ENCODE peak calls at places on chromosomes 3 and 15, in eight cellular contexts. One of them, this sample, is unnamed.

GRCh38 chr15:73239564-73240208 is 129.1 kb downstream of the HCN4 start:
- DNase-seq in stimulated activated CD4-positive, alpha-beta T cell treated with anti-CD3 and anti-CD28 coated beads, TNF-alpha, amount 100 ng/mL, for 48 hours: no peak
- DNase-seq in colonic mucosa: no peak
- DNase-seq in T47D: peak
- DNase-seq in activated CD4-positive, alpha-beta T cell treated with anti-CD3 and anti-CD28 coated beads for 48 hours: no peak
- DNase-seq in NCI-H510A: no peak
- DNase-seq in stimulated activated CD8-positive, alpha-beta memory T cell treated with anti-CD3 and anti-CD28 coated beads, Interleukin-4, amount 100 ng/mL, for 24 hours: no peak
- DNase-seq in cardiac septum: no peak
- DNase-seq in this sample: no peak

GRCh38 chr3:155385896-155386295 is 92.4 kb upstream of the STRIT1 start:
- DNase-seq in stimulated activated CD4-positive, alpha-beta T cell treated with anti-CD3 and anti-CD28 coated beads, TNF-alpha, amount 100 ng/mL, for 48 hours: no peak
- DNase-seq in colonic mucosa: no peak
- DNase-seq in T47D: no peak
- DNase-seq in activated CD4-positive, alpha-beta T cell treated with anti-CD3 and anti-CD28 coated beads for 48 hours: no peak
- DNase-seq in NCI-H510A: no peak
- DNase-seq in stimulated activated CD8-positive, alpha-beta memory T cell treated with anti-CD3 and anti-CD28 coated beads, Interleukin-4, amount 100 ng/mL, for 24 hours: no peak
- DNase-seq in cardiac septum: no peak
- DNase-seq in this sample: no peak

GRCh38 chr15:68097029-68097428 is 42.9 kb downstream of the PIAS1 start:
- DNase-seq in stimulated activated CD4-positive, alpha-beta T cell treated with anti-CD3 and anti-CD28 coated beads, TNF-alpha, amount 100 ng/mL, for 48 hours: no peak
- DNase-seq in colonic mucosa: no peak
- DNase-seq in T47D: no peak
- DNase-seq in activated CD4-positive, alpha-beta T cell treated with anti-CD3 and anti-CD28 coated beads for 48 hours: no peak
- DNase-seq in NCI-H510A: no peak
- DNase-seq in stimulated activated CD8-positive, alpha-beta memory T cell treated with anti-CD3 and anti-CD28 coated beads, Interleukin-4, amount 100 ng/mL, for 24 hours: no peak
- DNase-seq in cardiac septum: no peak
- DNase-seq in this sample: no peak

GRCh38 chr3:196754215-196754937 is 14.7 kb downstream of the PAK2 start:
- DNase-seq in stimulated activated CD4-positive, alpha-beta T cell treated with anti-CD3 and anti-CD28 coated beads, TNF-alpha, amount 100 ng/mL, for 48 hours: no peak
- DNase-seq in colonic mucosa: peak
- DNase-seq in T47D: peak
- DNase-seq in activated CD4-positive, alpha-beta T cell treated with anti-CD3 and anti-CD28 coated beads for 48 hours: no peak
- DNase-seq in NCI-H510A: no peak
- DNase-seq in stimulated activated CD8-positive, alpha-beta memory T cell treated with anti-CD3 and anti-CD28 coated beads, Interleukin-4, amount 100 ng/mL, for 24 hours: no peak
- DNase-seq in cardiac septum: no peak
- DNase-seq in this sample: no peak

GRCh38 chr15:88871313-88871712 is 24.0 kb downstream of the HAPLN3 start:
- DNase-seq in stimulated activated CD4-positive, alpha-beta T cell treated with anti-CD3 and anti-CD28 coated beads, TNF-alpha, amount 100 ng/mL, for 48 hours: no peak
- DNase-seq in colonic mucosa: no peak
- DNase-seq in T47D: no peak
- DNase-seq in activated CD4-positive, alpha-beta T cell treated with anti-CD3 and anti-CD28 coated beads for 48 hours: no peak
- DNase-seq in NCI-H510A: no peak
- DNase-seq in stimulated activated CD8-positive, alpha-beta memory T cell treated with anti-CD3 and anti-CD28 coated beads, Interleukin-4, amount 100 ng/mL, for 24 hours: no peak
- DNase-seq in cardiac septum: no peak
- DNase-seq in this sample: no peak

GRCh38 chr3:154971341-154971740 is 108.8 kb upstream of the MME start:
- DNase-seq in stimulated activated CD4-positive, alpha-beta T cell treated with anti-CD3 and anti-CD28 coated beads, TNF-alpha, amount 100 ng/mL, for 48 hours: no peak
- DNase-seq in colonic mucosa: no peak
- DNase-seq in T47D: no peak
- DNase-seq in activated CD4-positive, alpha-beta T cell treated with anti-CD3 and anti-CD28 coated beads for 48 hours: no peak
- DNase-seq in NCI-H510A: no peak
- DNase-seq in stimulated activated CD8-positive, alpha-beta memory T cell treated with anti-CD3 and anti-CD28 coated beads, Interleukin-4, amount 100 ng/mL, for 24 hours: no peak
- DNase-seq in cardiac septum: no peak
- DNase-seq in this sample: no peak

GRCh38 chr3:183698760-183699159 is 1.2 kb downstream of the YEATS2 start:
- DNase-seq in stimulated activated CD4-positive, alpha-beta T cell treated with anti-CD3 and anti-CD28 coated beads, TNF-alpha, amount 100 ng/mL, for 48 hours: no peak
- DNase-seq in colonic mucosa: peak
- DNase-seq in T47D: peak
- DNase-seq in activated CD4-positive, alpha-beta T cell treated with anti-CD3 and anti-CD28 coated beads for 48 hours: no peak
- DNase-seq in NCI-H510A: no peak
- DNase-seq in stimulated activated CD8-positive, alpha-beta memory T cell treated with anti-CD3 and anti-CD28 coated beads, Interleukin-4, amount 100 ng/mL, for 24 hours: no peak
- DNase-seq in cardiac septum: no peak
- DNase-seq in this sample: no peak

GRCh38 chr3:39317571-39318169 is 11.8 kb upstream of the CCR8 start:
- DNase-seq in stimulated activated CD4-positive, alpha-beta T cell treated with anti-CD3 and anti-CD28 coated beads, TNF-alpha, amount 100 ng/mL, for 48 hours: no peak
- DNase-seq in colonic mucosa: peak
- DNase-seq in T47D: no peak
- DNase-seq in activated CD4-positive, alpha-beta T cell treated with anti-CD3 and anti-CD28 coated beads for 48 hours: no peak
- DNase-seq in NCI-H510A: no peak
- DNase-seq in stimulated activated CD8-positive, alpha-beta memory T cell treated with anti-CD3 and anti-CD28 coated beads, Interleukin-4, amount 100 ng/mL, for 24 hours: no peak
- DNase-seq in cardiac septum: no peak
- DNase-seq in this sample: no peak

GRCh38 chr15:63035977-63036376 is 6.6 kb upstream of the TPM1 start:
- DNase-seq in stimulated activated CD4-positive, alpha-beta T cell treated with anti-CD3 and anti-CD28 coated beads, TNF-alpha, amount 100 ng/mL, for 48 hours: no peak
- DNase-seq in colonic mucosa: no peak
- DNase-seq in T47D: peak
- DNase-seq in activated CD4-positive, alpha-beta T cell treated with anti-CD3 and anti-CD28 coated beads for 48 hours: no peak
- DNase-seq in NCI-H510A: no peak
- DNase-seq in stimulated activated CD8-positive, alpha-beta memory T cell treated with anti-CD3 and anti-CD28 coated beads, Interleukin-4, amount 100 ng/mL, for 24 hours: no peak
- DNase-seq in cardiac septum: no peak
- DNase-seq in this sample: no peak

GRCh38 chr3:23203651-23204111 is 554 bp downstream of the UBE2E2 start:
- DNase-seq in stimulated activated CD4-positive, alpha-beta T cell treated with anti-CD3 and anti-CD28 coated beads, TNF-alpha, amount 100 ng/mL, for 48 hours: no peak
- DNase-seq in colonic mucosa: peak
- DNase-seq in T47D: no peak
- DNase-seq in activated CD4-positive, alpha-beta T cell treated with anti-CD3 and anti-CD28 coated beads for 48 hours: peak
- DNase-seq in NCI-H510A: no peak
- DNase-seq in stimulated activated CD8-positive, alpha-beta memory T cell treated with anti-CD3 and anti-CD28 coated beads, Interleukin-4, amount 100 ng/mL, for 24 hours: no peak
- DNase-seq in cardiac septum: no peak
- DNase-seq in this sample: no peak

GRCh38 chr15:89052474-89052873 is 35.8 kb upstream of the ABHD2 start:
- DNase-seq in stimulated activated CD4-positive, alpha-beta T cell treated with anti-CD3 and anti-CD28 coated beads, TNF-alpha, amount 100 ng/mL, for 48 hours: no peak
- DNase-seq in colonic mucosa: no peak
- DNase-seq in T47D: no peak
- DNase-seq in activated CD4-positive, alpha-beta T cell treated with anti-CD3 and anti-CD28 coated beads for 48 hours: no peak
- DNase-seq in NCI-H510A: no peak
- DNase-seq in stimulated activated CD8-positive, alpha-beta memory T cell treated with anti-CD3 and anti-CD28 coated beads, Interleukin-4, amount 100 ng/mL, for 24 hours: no peak
- DNase-seq in cardiac septum: no peak
- DNase-seq in this sample: no peak

GRCh38 chr3:63654246-63654645 is 1.8 kb downstream of the SNTN start:
- DNase-seq in stimulated activated CD4-positive, alpha-beta T cell treated with anti-CD3 and anti-CD28 coated beads, TNF-alpha, amount 100 ng/mL, for 48 hours: no peak
- DNase-seq in colonic mucosa: no peak
- DNase-seq in T47D: no peak
- DNase-seq in activated CD4-positive, alpha-beta T cell treated with anti-CD3 and anti-CD28 coated beads for 48 hours: no peak
- DNase-seq in NCI-H510A: no peak
- DNase-seq in stimulated activated CD8-positive, alpha-beta memory T cell treated with anti-CD3 and anti-CD28 coated beads, Interleukin-4, amount 100 ng/mL, for 24 hours: no peak
- DNase-seq in cardiac septum: no peak
- DNase-seq in this sample: no peak

GRCh38 chr3:197394464-197395321 is 96.3 kb upstream of the DLG1 start:
- DNase-seq in stimulated activated CD4-positive, alpha-beta T cell treated with anti-CD3 and anti-CD28 coated beads, TNF-alpha, amount 100 ng/mL, for 48 hours: peak
- DNase-seq in colonic mucosa: no peak
- DNase-seq in T47D: peak
- DNase-seq in activated CD4-positive, alpha-beta T cell treated with anti-CD3 and anti-CD28 coated beads for 48 hours: peak
- DNase-seq in NCI-H510A: no peak
- DNase-seq in stimulated activated CD8-positive, alpha-beta memory T cell treated with anti-CD3 and anti-CD28 coated beads, Interleukin-4, amount 100 ng/mL, for 24 hours: peak
- DNase-seq in cardiac septum: peak
- DNase-seq in this sample: no peak

GRCh38 chr3:190581041-190581501 is 67.2 kb downstream of the IL1RAP start:
- DNase-seq in stimulated activated CD4-positive, alpha-beta T cell treated with anti-CD3 and anti-CD28 coated beads, TNF-alpha, amount 100 ng/mL, for 48 hours: no peak
- DNase-seq in colonic mucosa: no peak
- DNase-seq in T47D: no peak
- DNase-seq in activated CD4-positive, alpha-beta T cell treated with anti-CD3 and anti-CD28 coated beads for 48 hours: no peak
- DNase-seq in NCI-H510A: no peak
- DNase-seq in stimulated activated CD8-positive, alpha-beta memory T cell treated with anti-CD3 and anti-CD28 coated beads, Interleukin-4, amount 100 ng/mL, for 24 hours: no peak
- DNase-seq in cardiac septum: no peak
- DNase-seq in this sample: no peak

GRCh38 chr15:101266034-101266433 is 11.3 kb downstream of the SELENOS start:
- DNase-seq in stimulated activated CD4-positive, alpha-beta T cell treated with anti-CD3 and anti-CD28 coated beads, TNF-alpha, amount 100 ng/mL, for 48 hours: no peak
- DNase-seq in colonic mucosa: no peak
- DNase-seq in T47D: no peak
- DNase-seq in activated CD4-positive, alpha-beta T cell treated with anti-CD3 and anti-CD28 coated beads for 48 hours: no peak
- DNase-seq in NCI-H510A: no peak
- DNase-seq in stimulated activated CD8-positive, alpha-beta memory T cell treated with anti-CD3 and anti-CD28 coated beads, Interleukin-4, amount 100 ng/mL, for 24 hours: no peak
- DNase-seq in cardiac septum: no peak
- DNase-seq in this sample: no peak

GRCh38 chr3:47540281-47540680 is 26.8 kb upstream of the ELP6 start:
- DNase-seq in stimulated activated CD4-positive, alpha-beta T cell treated with anti-CD3 and anti-CD28 coated beads, TNF-alpha, amount 100 ng/mL, for 48 hours: no peak
- DNase-seq in colonic mucosa: no peak
- DNase-seq in T47D: no peak
- DNase-seq in activated CD4-positive, alpha-beta T cell treated with anti-CD3 and anti-CD28 coated beads for 48 hours: no peak
- DNase-seq in NCI-H510A: no peak
- DNase-seq in stimulated activated CD8-positive, alpha-beta memory T cell treated with anti-CD3 and anti-CD28 coated beads, Interleukin-4, amount 100 ng/mL, for 24 hours: no peak
- DNase-seq in cardiac septum: no peak
- DNase-seq in this sample: no peak

GRCh38 chr3:3664916-3665315 is 134.3 kb upstream of the LRRN1 start:
- DNase-seq in stimulated activated CD4-positive, alpha-beta T cell treated with anti-CD3 and anti-CD28 coated beads, TNF-alpha, amount 100 ng/mL, for 48 hours: no peak
- DNase-seq in colonic mucosa: no peak
- DNase-seq in T47D: no peak
- DNase-seq in activated CD4-positive, alpha-beta T cell treated with anti-CD3 and anti-CD28 coated beads for 48 hours: no peak
- DNase-seq in NCI-H510A: no peak
- DNase-seq in stimulated activated CD8-positive, alpha-beta memory T cell treated with anti-CD3 and anti-CD28 coated beads, Interleukin-4, amount 100 ng/mL, for 24 hours: no peak
- DNase-seq in cardiac septum: no peak
- DNase-seq in this sample: no peak

GRCh38 chr15:31271706-31272557 is 54.7 kb upstream of the KLF13 start:
- DNase-seq in stimulated activated CD4-positive, alpha-beta T cell treated with anti-CD3 and anti-CD28 coated beads, TNF-alpha, amount 100 ng/mL, for 48 hours: no peak
- DNase-seq in colonic mucosa: no peak
- DNase-seq in T47D: no peak
- DNase-seq in activated CD4-positive, alpha-beta T cell treated with anti-CD3 and anti-CD28 coated beads for 48 hours: no peak
- DNase-seq in NCI-H510A: no peak
- DNase-seq in stimulated activated CD8-positive, alpha-beta memory T cell treated with anti-CD3 and anti-CD28 coated beads, Interleukin-4, amount 100 ng/mL, for 24 hours: no peak
- DNase-seq in cardiac septum: peak
- DNase-seq in this sample: no peak

GRCh38 chr15:82159922-82160321 is 102.6 kb downstream of the EFL1 start:
- DNase-seq in stimulated activated CD4-positive, alpha-beta T cell treated with anti-CD3 and anti-CD28 coated beads, TNF-alpha, amount 100 ng/mL, for 48 hours: no peak
- DNase-seq in colonic mucosa: no peak
- DNase-seq in T47D: no peak
- DNase-seq in activated CD4-positive, alpha-beta T cell treated with anti-CD3 and anti-CD28 coated beads for 48 hours: no peak
- DNase-seq in NCI-H510A: no peak
- DNase-seq in stimulated activated CD8-positive, alpha-beta memory T cell treated with anti-CD3 and anti-CD28 coated beads, Interleukin-4, amount 100 ng/mL, for 24 hours: no peak
- DNase-seq in cardiac septum: no peak
- DNase-seq in this sample: no peak

GRCh38 chr3:124563376-124563775 is 166.9 kb upstream of the UMPS start:
- DNase-seq in stimulated activated CD4-positive, alpha-beta T cell treated with anti-CD3 and anti-CD28 coated beads, TNF-alpha, amount 100 ng/mL, for 48 hours: no peak
- DNase-seq in colonic mucosa: no peak
- DNase-seq in T47D: no peak
- DNase-seq in activated CD4-positive, alpha-beta T cell treated with anti-CD3 and anti-CD28 coated beads for 48 hours: no peak
- DNase-seq in NCI-H510A: no peak
- DNase-seq in stimulated activated CD8-positive, alpha-beta memory T cell treated with anti-CD3 and anti-CD28 coated beads, Interleukin-4, amount 100 ng/mL, for 24 hours: no peak
- DNase-seq in cardiac septum: no peak
- DNase-seq in this sample: no peak

GRCh38 chr15:69403611-69404010 is 10.5 kb upstream of the KIF23 start:
- DNase-seq in stimulated activated CD4-positive, alpha-beta T cell treated with anti-CD3 and anti-CD28 coated beads, TNF-alpha, amount 100 ng/mL, for 48 hours: no peak
- DNase-seq in colonic mucosa: no peak
- DNase-seq in T47D: no peak
- DNase-seq in activated CD4-positive, alpha-beta T cell treated with anti-CD3 and anti-CD28 coated beads for 48 hours: no peak
- DNase-seq in NCI-H510A: no peak
- DNase-seq in stimulated activated CD8-positive, alpha-beta memory T cell treated with anti-CD3 and anti-CD28 coated beads, Interleukin-4, amount 100 ng/mL, for 24 hours: no peak
- DNase-seq in cardiac septum: no peak
- DNase-seq in this sample: no peak

GRCh38 chr15:33211409-33211808 is 16.9 kb upstream of the FMN1 start:
- DNase-seq in stimulated activated CD4-positive, alpha-beta T cell treated with anti-CD3 and anti-CD28 coated beads, TNF-alpha, amount 100 ng/mL, for 48 hours: no peak
- DNase-seq in colonic mucosa: peak
- DNase-seq in T47D: no peak
- DNase-seq in activated CD4-positive, alpha-beta T cell treated with anti-CD3 and anti-CD28 coated beads for 48 hours: no peak
- DNase-seq in NCI-H510A: no peak
- DNase-seq in stimulated activated CD8-positive, alpha-beta memory T cell treated with anti-CD3 and anti-CD28 coated beads, Interleukin-4, amount 100 ng/mL, for 24 hours: no peak
- DNase-seq in cardiac septum: no peak
- DNase-seq in this sample: no peak

GRCh38 chr15:68821898-68822380 is 1.2 kb upstream of the ANP32A start:
- DNase-seq in stimulated activated CD4-positive, alpha-beta T cell treated with anti-CD3 and anti-CD28 coated beads, TNF-alpha, amount 100 ng/mL, for 48 hours: no peak
- DNase-seq in colonic mucosa: peak
- DNase-seq in T47D: peak
- DNase-seq in activated CD4-positive, alpha-beta T cell treated with anti-CD3 and anti-CD28 coated beads for 48 hours: peak
- DNase-seq in NCI-H510A: no peak
- DNase-seq in stimulated activated CD8-positive, alpha-beta memory T cell treated with anti-CD3 and anti-CD28 coated beads, Interleukin-4, amount 100 ng/mL, for 24 hours: no peak
- DNase-seq in cardiac septum: no peak
- DNase-seq in this sample: no peak

GRCh38 chr3:130933801-130934345 is 40.0 kb downstream of the ATP2C1 start:
- DNase-seq in stimulated activated CD4-positive, alpha-beta T cell treated with anti-CD3 and anti-CD28 coated beads, TNF-alpha, amount 100 ng/mL, for 48 hours: no peak
- DNase-seq in colonic mucosa: no peak
- DNase-seq in T47D: no peak
- DNase-seq in activated CD4-positive, alpha-beta T cell treated with anti-CD3 and anti-CD28 coated beads for 48 hours: no peak
- DNase-seq in NCI-H510A: no peak
- DNase-seq in stimulated activated CD8-positive, alpha-beta memory T cell treated with anti-CD3 and anti-CD28 coated beads, Interleukin-4, amount 100 ng/mL, for 24 hours: no peak
- DNase-seq in cardiac septum: no peak
- DNase-seq in this sample: no peak

GRCh38 chr3:118636841-118637240 is 397.8 kb downstream of the IGSF11 start:
- DNase-seq in stimulated activated CD4-positive, alpha-beta T cell treated with anti-CD3 and anti-CD28 coated beads, TNF-alpha, amount 100 ng/mL, for 48 hours: no peak
- DNase-seq in colonic mucosa: no peak
- DNase-seq in T47D: peak
- DNase-seq in activated CD4-positive, alpha-beta T cell treated with anti-CD3 and anti-CD28 coated beads for 48 hours: no peak
- DNase-seq in NCI-H510A: no peak
- DNase-seq in stimulated activated CD8-positive, alpha-beta memory T cell treated with anti-CD3 and anti-CD28 coated beads, Interleukin-4, amount 100 ng/mL, for 24 hours: no peak
- DNase-seq in cardiac septum: no peak
- DNase-seq in this sample: no peak

GRCh38 chr15:88918738-88919137 is 5.6 kb upstream of the MFGE8 start:
- DNase-seq in stimulated activated CD4-positive, alpha-beta T cell treated with anti-CD3 and anti-CD28 coated beads, TNF-alpha, amount 100 ng/mL, for 48 hours: peak
- DNase-seq in colonic mucosa: no peak
- DNase-seq in T47D: peak
- DNase-seq in activated CD4-positive, alpha-beta T cell treated with anti-CD3 and anti-CD28 coated beads for 48 hours: peak
- DNase-seq in NCI-H510A: no peak
- DNase-seq in stimulated activated CD8-positive, alpha-beta memory T cell treated with anti-CD3 and anti-CD28 coated beads, Interleukin-4, amount 100 ng/mL, for 24 hours: no peak
- DNase-seq in cardiac septum: no peak
- DNase-seq in this sample: no peak

GRCh38 chr3:139357899-139358298 is 14.1 kb downstream of the MRPS22 start:
- DNase-seq in stimulated activated CD4-positive, alpha-beta T cell treated with anti-CD3 and anti-CD28 coated beads, TNF-alpha, amount 100 ng/mL, for 48 hours: no peak
- DNase-seq in colonic mucosa: no peak
- DNase-seq in T47D: no peak
- DNase-seq in activated CD4-positive, alpha-beta T cell treated with anti-CD3 and anti-CD28 coated beads for 48 hours: peak
- DNase-seq in NCI-H510A: no peak
- DNase-seq in stimulated activated CD8-positive, alpha-beta memory T cell treated with anti-CD3 and anti-CD28 coated beads, Interleukin-4, amount 100 ng/mL, for 24 hours: no peak
- DNase-seq in cardiac septum: no peak
- DNase-seq in this sample: no peak

GRCh38 chr3:194871864-194872668 is 186.4 kb downstream of the FAM43A start:
- DNase-seq in stimulated activated CD4-positive, alpha-beta T cell treated with anti-CD3 and anti-CD28 coated beads, TNF-alpha, amount 100 ng/mL, for 48 hours: no peak
- DNase-seq in colonic mucosa: peak
- DNase-seq in T47D: no peak
- DNase-seq in activated CD4-positive, alpha-beta T cell treated with anti-CD3 and anti-CD28 coated beads for 48 hours: no peak
- DNase-seq in NCI-H510A: no peak
- DNase-seq in stimulated activated CD8-positive, alpha-beta memory T cell treated with anti-CD3 and anti-CD28 coated beads, Interleukin-4, amount 100 ng/mL, for 24 hours: no peak
- DNase-seq in cardiac septum: no peak
- DNase-seq in this sample: no peak

GRCh38 chr3:59809750-59810444 is 760.1 kb upstream of the CFAP20DC start:
- DNase-seq in stimulated activated CD4-positive, alpha-beta T cell treated with anti-CD3 and anti-CD28 coated beads, TNF-alpha, amount 100 ng/mL, for 48 hours: no peak
- DNase-seq in colonic mucosa: no peak
- DNase-seq in T47D: peak
- DNase-seq in activated CD4-positive, alpha-beta T cell treated with anti-CD3 and anti-CD28 coated beads for 48 hours: no peak
- DNase-seq in NCI-H510A: no peak
- DNase-seq in stimulated activated CD8-positive, alpha-beta memory T cell treated with anti-CD3 and anti-CD28 coated beads, Interleukin-4, amount 100 ng/mL, for 24 hours: no peak
- DNase-seq in cardiac septum: no peak
- DNase-seq in this sample: no peak

GRCh38 chr3:101518421-101518871 is 5.4 kb upstream of the SENP7 start:
- DNase-seq in stimulated activated CD4-positive, alpha-beta T cell treated with anti-CD3 and anti-CD28 coated beads, TNF-alpha, amount 100 ng/mL, for 48 hours: peak
- DNase-seq in colonic mucosa: no peak
- DNase-seq in T47D: no peak
- DNase-seq in activated CD4-positive, alpha-beta T cell treated with anti-CD3 and anti-CD28 coated beads for 48 hours: peak
- DNase-seq in NCI-H510A: peak
- DNase-seq in stimulated activated CD8-positive, alpha-beta memory T cell treated with anti-CD3 and anti-CD28 coated beads, Interleukin-4, amount 100 ng/mL, for 24 hours: no peak
- DNase-seq in cardiac septum: no peak
- DNase-seq in this sample: no peak

GRCh38 chr3:111668912-111669488 is 73.9 kb upstream of the ZBED2 start:
- DNase-seq in stimulated activated CD4-positive, alpha-beta T cell treated with anti-CD3 and anti-CD28 coated beads, TNF-alpha, amount 100 ng/mL, for 48 hours: no peak
- DNase-seq in colonic mucosa: no peak
- DNase-seq in T47D: peak
- DNase-seq in activated CD4-positive, alpha-beta T cell treated with anti-CD3 and anti-CD28 coated beads for 48 hours: no peak
- DNase-seq in NCI-H510A: peak
- DNase-seq in stimulated activated CD8-positive, alpha-beta memory T cell treated with anti-CD3 and anti-CD28 coated beads, Interleukin-4, amount 100 ng/mL, for 24 hours: no peak
- DNase-seq in cardiac septum: no peak
- DNase-seq in this sample: no peak

GRCh38 chr3:191198480-191198879 is 561 bp upstream of the OSTN start:
- DNase-seq in stimulated activated CD4-positive, alpha-beta T cell treated with anti-CD3 and anti-CD28 coated beads, TNF-alpha, amount 100 ng/mL, for 48 hours: no peak
- DNase-seq in colonic mucosa: no peak
- DNase-seq in T47D: no peak
- DNase-seq in activated CD4-positive, alpha-beta T cell treated with anti-CD3 and anti-CD28 coated beads for 48 hours: no peak
- DNase-seq in NCI-H510A: no peak
- DNase-seq in stimulated activated CD8-positive, alpha-beta memory T cell treated with anti-CD3 and anti-CD28 coated beads, Interleukin-4, amount 100 ng/mL, for 24 hours: no peak
- DNase-seq in cardiac septum: no peak
- DNase-seq in this sample: no peak

GRCh38 chr3:191356586-191357439 is 26.5 kb upstream of the UTS2B start:
- DNase-seq in stimulated activated CD4-positive, alpha-beta T cell treated with anti-CD3 and anti-CD28 coated beads, TNF-alpha, amount 100 ng/mL, for 48 hours: no peak
- DNase-seq in colonic mucosa: no peak
- DNase-seq in T47D: no peak
- DNase-seq in activated CD4-positive, alpha-beta T cell treated with anti-CD3 and anti-CD28 coated beads for 48 hours: no peak
- DNase-seq in NCI-H510A: no peak
- DNase-seq in stimulated activated CD8-positive, alpha-beta memory T cell treated with anti-CD3 and anti-CD28 coated beads, Interleukin-4, amount 100 ng/mL, for 24 hours: no peak
- DNase-seq in cardiac septum: no peak
- DNase-seq in this sample: no peak

GRCh38 chr15:78951841-78952238 is 7.0 kb upstream of the CTSH start:
- DNase-seq in stimulated activated CD4-positive, alpha-beta T cell treated with anti-CD3 and anti-CD28 coated beads, TNF-alpha, amount 100 ng/mL, for 48 hours: no peak
- DNase-seq in colonic mucosa: no peak
- DNase-seq in T47D: no peak
- DNase-seq in activated CD4-positive, alpha-beta T cell treated with anti-CD3 and anti-CD28 coated beads for 48 hours: no peak
- DNase-seq in NCI-H510A: no peak
- DNase-seq in stimulated activated CD8-positive, alpha-beta memory T cell treated with anti-CD3 and anti-CD28 coated beads, Interleukin-4, amount 100 ng/mL, for 24 hours: no peak
- DNase-seq in cardiac septum: no peak
- DNase-seq in this sample: no peak

This sample was measured in iPS DF 6.9.